ENCODE peak calls at places on chromosomes 16 and 17, in six cellular contexts. Z is neuronal stem cell; H is tibial artery; P is CD4-positive, CD25-positive, alpha-beta regulatory T cell; Y is SJCRH30; R is A673. K is an unnamed sample.

GRCh38 chr16:88686439-88687253 is at the start of gene SNAI3:
- DNase-seq in Z (peak; percentile 85), H (peak; percentile 69), P (peak; percentile 85), Y (peak; percentile 82), R (peak; percentile 64), K (peak; percentile 76)

GRCh38 chr17:40956401-40957254 is 10.1 kb downstream of the KRT39 start:
- DNase-seq in Z (no peak), H (no peak), P (no peak), Y (no peak), R (no peak), K (no peak)

GRCh38 chr17:7856081-7856791 is 1.1 kb downstream of the NAA38 start:
- DNase-seq in Z (peak; percentile 56), H (no peak), P (no peak), Y (no peak), R (peak; percentile 63), K (no peak)

GRCh38 chr17:45135192-45135977 is at the start of gene ACBD4:
- DNase-seq in Z (peak; percentile 99), H (peak; percentile 96), P (peak; percentile 93), Y (peak; percentile 96), R (peak; percentile 94), K (peak; percentile 98)

GRCh38 chr17:63029520-63029919 is 63.5 kb downstream of the TANC2 start:
- DNase-seq in Z (no peak), H (no peak), P (no peak), Y (no peak), R (no peak), K (no peak)

GRCh38 chr16:67613808-67614207 is 31.1 kb upstream of the CARMIL2 start:
- DNase-seq in Z (no peak), H (no peak), P (no peak), Y (no peak), R (peak; percentile 17), K (no peak)

GRCh38 chr17:67362173-67362572 is 4.2 kb downstream of the PSMD12 start:
- DNase-seq in Z (no peak), H (no peak), P (no peak), Y (no peak), R (no peak), K (no peak)

GRCh38 chr16:14496047-14496770 is 133.9 kb downstream of the PARN start:
- DNase-seq in Z (no peak), H (no peak), P (no peak), Y (no peak), R (no peak), K (no peak)

GRCh38 chr17:47315451-47316266 is 8.1 kb upstream of the EFCAB13 start:
- DNase-seq in Z (peak; percentile 24), H (no peak), P (no peak), Y (peak; percentile 53), R (peak; percentile 67), K (no peak)

GRCh38 chr16:3578610-3579551 is 1.7 kb upstream of the NLRC3 start:
- DNase-seq in Z (peak; percentile 27), H (no peak), P (peak; percentile 23), Y (peak; percentile 89), R (no peak), K (peak; percentile 41)

GRCh38 chr17:76969598-76970172 is 101.5 kb downstream of the MGAT5B start:
- DNase-seq in Z (no peak), H (no peak), P (no peak), Y (peak; percentile 64), R (peak; percentile 45), K (no peak)

GRCh38 chr17:39144414-39144813 is 7.0 kb downstream of the PLXDC1 start:
- DNase-seq in Z (no peak), H (peak; percentile 88), P (no peak), Y (peak; percentile 66), R (no peak), K (no peak)

GRCh38 chr16:1474047-1474446 is 781 bp downstream of the CLCN7 start:
- DNase-seq in Z (no peak), H (no peak), P (no peak), Y (no peak), R (no peak), K (no peak)

GRCh38 chr17:79114455-79115301 is 40.1 kb downstream of the ENGASE start:
- DNase-seq in Z (peak; percentile 20), H (no peak), P (no peak), Y (peak; percentile 85), R (peak; percentile 25), K (no peak)

GRCh38 chr17:80268427-80268826 is 7.8 kb downstream of the RNF213 start:
- DNase-seq in Z (no peak), H (no peak), P (no peak), Y (no peak), R (no peak), K (no peak)

GRCh38 chr17:80269405-80269807 is 8.8 kb downstream of the RNF213 start:
- DNase-seq in Z (no peak), H (no peak), P (no peak), Y (no peak), R (no peak), K (no peak)

GRCh38 chr17:80270836-80271235 is 10.2 kb downstream of the RNF213 start:
- DNase-seq in Z (peak; percentile 58), H (no peak), P (no peak), Y (no peak), R (peak; percentile 51), K (peak; percentile 43)

GRCh38 chr17:80272366-80272765 is 11.7 kb downstream of the RNF213 start:
- DNase-seq in Z (no peak), H (no peak), P (no peak), Y (peak; percentile 61), R (no peak), K (no peak)

DNA sequence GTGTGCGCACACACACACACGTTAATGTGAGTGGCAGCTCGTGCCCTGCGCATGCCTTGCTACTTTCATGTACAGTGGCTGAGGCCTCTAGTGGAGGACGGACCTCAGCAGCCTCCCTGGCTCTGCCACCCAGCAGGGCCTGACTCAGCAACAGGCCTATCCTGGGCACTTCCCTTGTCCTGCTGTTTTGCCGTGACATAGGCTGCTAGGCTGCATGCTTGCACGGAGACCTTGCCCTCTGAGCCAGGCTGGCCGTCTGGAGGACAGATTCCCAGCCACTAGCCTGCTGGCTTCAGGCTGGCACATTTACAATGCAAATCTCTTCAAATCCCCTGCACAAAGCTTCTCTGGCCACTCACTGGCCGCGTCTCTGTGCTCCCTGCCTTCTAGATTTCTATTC is 9.5 kb downstream of the RNF213 start:
- DNase-seq in Z (no peak), H (no peak), P (no peak), Y (no peak), R (no peak), K (no peak)
- H3K4me3 ChIP-seq in Z (no peak overlapping the region), H (no peak overlapping the region), P (no peak overlapping the region), Y (no peak overlapping the region), R (no peak overlapping the region), K (no peak overlapping the region)

DNA sequence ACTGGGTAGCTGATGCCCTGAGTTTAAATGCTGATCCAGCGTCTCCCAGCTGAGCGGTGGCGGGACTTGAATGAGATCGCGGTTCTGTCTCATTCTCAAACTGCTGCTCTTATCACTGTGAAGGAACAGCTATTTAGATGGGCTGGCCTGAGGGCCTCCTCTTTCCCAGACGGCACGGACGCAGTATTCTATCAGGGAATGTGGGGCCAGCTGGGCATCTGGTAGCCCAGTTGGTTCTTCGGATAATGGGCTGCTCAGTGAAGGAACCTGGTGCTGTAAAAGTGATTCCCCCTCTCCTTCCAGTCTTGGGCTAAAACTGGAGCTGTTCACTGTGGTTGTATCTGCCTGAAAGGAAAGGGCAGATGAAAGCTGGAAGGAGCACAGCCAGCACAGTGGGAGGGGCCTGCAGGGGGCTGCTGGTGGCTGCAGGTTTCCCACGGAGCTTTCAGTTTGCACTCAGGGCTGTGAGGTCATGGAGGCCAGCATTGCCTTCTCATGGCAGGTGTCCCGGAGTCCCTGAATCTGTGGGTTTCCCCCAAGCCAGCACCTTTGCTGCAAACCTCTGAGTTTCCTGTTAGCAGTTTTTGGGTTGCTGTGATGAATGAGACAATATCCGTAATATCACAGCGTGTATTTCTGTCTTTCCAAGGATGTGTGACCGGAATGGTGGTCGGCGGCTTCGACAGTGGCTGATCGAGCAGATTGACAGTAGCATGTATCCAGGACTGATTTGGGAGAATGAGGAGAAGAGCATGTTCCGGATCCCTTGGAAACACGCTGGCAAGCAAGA is 3.6 kb downstream of the IRF8 start:
- DNase-seq in Z (no peak), H (no peak), P (no peak), Y (no peak), R (no peak), K (peak; percentile 40)
- H3K27ac ChIP-seq in Z (peak overlapping the region; percentile 37), H (no peak overlapping the region), P (no peak overlapping the region), Y (no peak overlapping the region), R (no peak overlapping the region), K (no peak overlapping the region)

GRCh38 chr17:82946081-82946480 is 106.3 kb upstream of the ZNF750 start:
- DNase-seq in Z (no peak), H (no peak), P (no peak), Y (no peak), R (no peak), K (no peak)
- H3K9me3 ChIP-seq in Z (peaks cover 84% of the 10 kb centered on the region), H (peaks cover 30% of the 10 kb centered on the region), P (peaks cover 23% of the 10 kb centered on the region), Y (peaks cover 28% of the 10 kb centered on the region), R (peaks cover 48% of the 10 kb centered on the region), K (peaks cover 13% of the 10 kb centered on the region)

GRCh38 chr17:10117085-10117484 is 81.3 kb downstream of the GAS7 start:
- DNase-seq in Z (no peak), H (no peak), P (no peak), Y (no peak), R (no peak), K (no peak)
- H3K4me3 ChIP-seq in Z (no peak overlapping the region), H (no peak overlapping the region), P (no peak overlapping the region), Y (no peak overlapping the region), R (no peak overlapping the region), K (no peak overlapping the region)

DNA sequence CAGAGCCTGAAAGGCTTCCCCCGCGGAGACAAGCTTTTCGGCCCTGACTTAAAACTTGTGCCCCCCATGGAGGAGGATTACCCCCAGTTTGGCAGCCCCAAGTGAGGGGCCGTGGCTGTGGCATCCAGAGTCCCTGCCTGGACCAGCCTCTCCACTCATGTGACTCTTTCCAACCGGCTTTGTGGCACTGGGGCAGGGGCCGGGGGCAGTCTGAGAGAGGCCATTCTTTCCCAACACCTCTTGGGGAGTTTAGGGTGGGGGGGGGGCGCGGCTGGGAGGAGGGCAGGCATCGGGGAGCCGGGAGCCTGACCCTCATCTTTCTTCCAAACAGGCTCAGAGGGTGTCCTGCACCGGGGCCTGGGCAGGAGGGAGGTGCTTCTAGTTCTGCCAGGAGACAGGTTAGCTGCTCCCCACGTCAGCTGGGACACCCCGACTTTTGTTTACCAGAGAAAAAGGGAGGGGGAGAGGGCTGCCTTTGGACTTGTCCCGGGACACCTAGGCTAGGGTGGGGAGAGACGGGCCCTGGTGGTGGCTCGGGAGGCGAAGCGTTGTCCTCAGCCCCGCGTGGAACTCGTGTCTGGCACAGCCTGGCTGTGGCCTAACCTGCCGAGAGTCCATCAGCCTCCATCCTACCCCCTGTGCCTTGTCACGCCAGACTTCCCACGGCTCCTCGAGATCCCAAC is 7.3 kb upstream of the SERPINF1 start:
- DNase-seq in Z (no peak), H (no peak), P (no peak), Y (no peak), R (no peak), K (no peak)
- H3K27ac ChIP-seq in Z (no peak overlapping the region), H (no peak overlapping the region), P (no peak overlapping the region), Y (no peak overlapping the region), R (no peak overlapping the region), K (no peak overlapping the region)